ENCODE peak calls at places on chromosome 1, in six cellular contexts. V is IMR-90, A is trophoblast cell, I is neuronal stem cell, Q is mesenchymal stem cell, H is H1. Y is an unnamed sample.

GRCh38 chr1:178057863-178058576 is 35.9 kb upstream of the RASAL2 start:
- DNase-seq in H (no peak), A (peak; percentile 65), V (peak; percentile 48), Q (peak; percentile 47), I (no peak), Y (peak; percentile 29)

GRCh38 chr1:111571987-111572386 is 47.6 kb upstream of the RAP1A start:
- DNase-seq in Q (no peak), V (peak; percentile 77), H (no peak), A (no peak), I (peak; percentile 8), Y (no peak)

GRCh38 chr1:162381383-162381782 is at the start of gene C1orf226:
- DNase-seq in Q (no peak), A (peak; percentile 79), I (no peak), V (no peak), H (no peak), Y (no peak)

GRCh38 chr1:5991784-5992033 is 516 bp downstream of the NPHP4 start:
- DNase-seq in V (no peak), H (peak; percentile 74), Q (no peak), A (no peak), I (no peak), Y (no peak)

GRCh38 chr1:232211149-232211548 is 418.8 kb downstream of the SIPA1L2 start:
- DNase-seq in A (no peak), V (no peak), H (peak; percentile 75), I (no peak), Q (no peak), Y (peak; percentile 79)

GRCh38 chr1:29171089-29171488 is 10.6 kb downstream of the SRSF4 start:
- DNase-seq in I (no peak), A (no peak), Q (no peak), V (no peak), H (no peak), Y (no peak)

GRCh38 chr1:46030074-46030870 is 102.2 kb downstream of the PIK3R3 start:
- DNase-seq in V (no peak), I (no peak), A (no peak), H (no peak), Q (no peak), Y (peak; percentile 17)

GRCh38 chr1:155175927-155176371 is 2.3 kb downstream of the TRIM46 start:
- DNase-seq in Q (no peak), H (no peak), V (no peak), I (no peak), A (no peak), Y (peak; percentile 34)

GRCh38 chr1:64469614-64469976 is 334 bp upstream of the CACHD1 start:
- DNase-seq in Q (no peak), V (no peak), I (no peak), A (peak; percentile 6), H (no peak), Y (no peak)

GRCh38 chr1:235783148-235783776 is 83.4 kb downstream of the LYST start:
- DNase-seq in Q (peak; percentile 59), V (peak; percentile 73), H (no peak), A (peak; percentile 80), I (peak; percentile 6), Y (no peak)

GRCh38 chr1:97796716-97797115 is 124.1 kb downstream of the DPYD start:
- DNase-seq in V (peak; percentile 8), A (no peak), Q (peak; percentile 6), H (no peak), I (no peak), Y (no peak)

GRCh38 chr1:17013598-17014320 is 2.0 kb upstream of the ATP13A2 start:
- DNase-seq in Q (no peak), I (no peak), H (no peak), V (no peak), A (no peak), Y (no peak)

GRCh38 chr1:117128323-117129079 is 7.0 kb upstream of the TRIM45 start:
- DNase-seq in Q (peak; percentile 54), A (peak; percentile 74), I (no peak), H (no peak), V (peak; percentile 69), Y (no peak)

GRCh38 chr1:93692451-93692861 is 10.8 kb upstream of the BCAR3 start:
- DNase-seq in V (peak; percentile 53), H (no peak), A (no peak), Q (no peak), I (no peak), Y (no peak)

GRCh38 chr1:227944931-227945890 is 2.5 kb downstream of the WNT9A start:
- DNase-seq in V (no peak), H (no peak), Q (no peak), A (no peak), I (no peak), Y (peak; percentile 26)

GRCh38 chr1:50354813-50355212 is 68.4 kb downstream of the DMRTA2 start:
- DNase-seq in A (no peak), Q (no peak), H (no peak), I (no peak), V (no peak), Y (no peak)

GRCh38 chr1:246292571-246292970 is 214.5 kb downstream of the SMYD3 start:
- DNase-seq in H (no peak), I (no peak), Q (no peak), A (no peak), V (no peak), Y (no peak)

GRCh38 chr1:204633665-204634064 is 51.9 kb downstream of the LRRN2 start:
- DNase-seq in I (no peak), H (no peak), A (no peak), Q (no peak), V (no peak), Y (no peak)

GRCh38 chr1:40305871-40306270 is 11.2 kb downstream of the COL9A2 start:
- DNase-seq in V (no peak), A (no peak), H (no peak), I (no peak), Q (no peak), Y (no peak)

GRCh38 chr1:79190074-79190473 is 183.5 kb upstream of the ADGRL4 start:
- DNase-seq in I (no peak), H (no peak), Q (no peak), A (no peak), V (peak; percentile 3), Y (no peak)

GRCh38 chr1:41791667-41792484 is 126.8 kb downstream of the HIVEP3 start:
- DNase-seq in A (no peak), I (no peak), H (no peak), Q (no peak), V (no peak), Y (no peak)

GRCh38 chr1:64896546-64896945 is 69.8 kb downstream of the JAK1 start:
- DNase-seq in V (no peak), H (no peak), Q (no peak), A (peak; percentile 35), I (no peak), Y (no peak)

GRCh38 chr1:109133815-109134214 is 19.9 kb downstream of the ELAPOR1 start:
- DNase-seq in Q (no peak), A (no peak), I (no peak), H (no peak), V (no peak), Y (no peak)

GRCh38 chr1:109134423-109134822 is 20.5 kb downstream of the ELAPOR1 start:
- DNase-seq in A (no peak), V (no peak), I (no peak), H (no peak), Q (no peak), Y (no peak)

GRCh38 chr1:109131059-109131458 is 17.1 kb downstream of the ELAPOR1 start:
- DNase-seq in A (no peak), V (no peak), I (no peak), Q (no peak), H (no peak), Y (no peak)

GRCh38 chr1:109132980-109133379 is 19.1 kb downstream of the ELAPOR1 start:
- DNase-seq in A (no peak), H (no peak), Q (no peak), I (no peak), V (no peak), Y (no peak)

DNA sequence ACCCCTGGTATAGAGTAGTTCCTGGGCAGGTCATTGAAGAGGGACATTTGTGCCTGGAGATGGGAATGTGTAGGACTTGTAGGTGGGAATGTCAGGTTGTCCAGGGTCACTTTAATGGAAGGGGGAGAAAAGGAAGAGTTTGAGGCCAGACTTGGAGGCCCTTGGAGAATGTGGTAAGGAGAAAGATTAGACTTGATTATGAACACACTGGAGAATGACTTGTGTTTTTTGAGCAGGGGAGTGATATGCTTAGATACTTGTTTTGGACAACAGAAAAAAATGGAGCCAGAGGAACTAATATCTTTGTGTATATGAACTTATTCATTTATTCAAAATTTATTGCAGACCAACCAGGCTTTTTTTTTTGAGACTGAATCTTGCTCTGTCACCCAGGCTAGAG is 17.9 kb downstream of the ELAPOR1 start:
- DNase-seq in A (no peak), H (no peak), I (no peak), Q (no peak), V (no peak), Y (no peak)
- H4K91ac ChIP-seq in A (no peak overlapping the region), H (no peak overlapping the region), I (no peak overlapping the region), Q (no peak overlapping the region), V (no peak overlapping the region), Y (no peak overlapping the region)

DNA sequence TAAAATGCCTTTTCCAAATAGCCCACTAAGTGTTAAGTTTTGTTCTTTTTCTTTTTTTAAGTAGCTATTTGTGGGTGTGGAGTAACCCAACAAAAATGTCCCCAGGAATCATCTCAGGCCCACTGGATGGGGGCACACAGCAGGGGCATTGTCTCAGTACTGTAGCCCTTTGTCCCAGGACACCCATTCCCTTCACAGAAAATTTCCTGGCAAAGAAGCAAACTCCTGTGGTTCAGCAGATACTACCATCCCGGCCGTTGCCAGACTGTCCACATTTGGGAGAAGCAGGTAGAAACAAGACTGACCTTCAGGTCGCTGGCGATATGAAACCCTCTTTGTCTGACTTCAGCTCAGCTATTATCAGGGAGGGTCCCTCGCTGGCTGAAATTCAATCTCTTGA is 23.7 kb upstream of the SRRM1 start:
- DNase-seq in A (peak; percentile 24), H (no peak), V (no peak), Q (no peak), I (no peak), Y (no peak)
- H4K91ac ChIP-seq in A (peak overlapping the region; percentile 24), H (no peak overlapping the region), V (no peak overlapping the region), Q (no peak overlapping the region), I (no peak overlapping the region), Y (no peak overlapping the region)

DNA sequence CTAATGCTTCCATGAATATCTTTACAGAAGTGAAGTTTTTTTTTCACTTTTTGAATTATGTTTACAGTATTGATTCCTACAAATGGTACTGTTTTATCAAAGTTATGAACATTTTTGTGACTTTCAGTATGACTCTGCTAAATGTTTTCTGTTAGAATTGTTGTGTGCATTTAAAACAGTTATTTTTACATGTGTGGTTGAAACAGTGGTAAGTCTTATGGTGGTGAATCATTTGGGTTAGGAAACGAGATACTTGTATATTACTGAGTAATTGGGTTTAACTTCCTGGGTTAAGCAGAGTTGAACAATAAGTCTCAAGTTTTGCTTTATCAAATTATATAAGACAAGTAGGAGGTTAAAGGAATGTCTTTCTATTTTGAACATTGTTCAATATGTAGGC is 66.8 kb downstream of the VPS13D start:
- DNase-seq in Q (peak; percentile 56), I (no peak), A (no peak), H (no peak), V (peak; percentile 89), Y (no peak)
- H4K91ac ChIP-seq in Q (no peak overlapping the region), I (no peak overlapping the region), A (no peak overlapping the region), H (no peak overlapping the region), V (no peak overlapping the region), Y (no peak overlapping the region)

GRCh38 chr1:13956386-13956785 is 256.4 kb downstream of the PRDM2 start:
- DNase-seq in A (no peak), H (no peak), V (no peak), Q (no peak), I (no peak), Y (no peak)

GRCh38 chr1:13965770-13966398 is 265.9 kb downstream of the PRDM2 start:
- DNase-seq in H (peak; percentile 61), I (peak; percentile 56), A (peak; percentile 72), V (peak; percentile 26), Q (peak; percentile 2), Y (peak; percentile 82)

GRCh38 chr1:13964768-13965167 is 264.8 kb downstream of the PRDM2 start:
- DNase-seq in Q (no peak), A (no peak), V (no peak), I (no peak), H (no peak), Y (no peak)

GRCh38 chr1:13960376-13960987 is 260.5 kb downstream of the PRDM2 start:
- DNase-seq in V (peak; percentile 41), A (peak; percentile 88), I (peak; percentile 72), Q (peak; percentile 36), H (peak; percentile 93), Y (peak; percentile 76)
- H4K91ac ChIP-seq in V (no peak overlapping the region), A (no peak overlapping the region), I (no peak overlapping the region), Q (no peak overlapping the region), H (no peak overlapping the region), Y (no peak overlapping the region)